ENCODE peak calls at places on chromosome 16, in four cellular contexts. One of them, this sample, is unnamed.

GRCh38 chr16:56614549-56614991 is 6.2 kb downstream of the MT2A start:
- DNase-seq in MM.1S: no peak
- DNase-seq in hepatocyte: no peak
- DNase-seq in coronary artery: no peak
- DNase-seq in this sample: no peak

GRCh38 chr16:52068447-52069074 is 478.4 kb downstream of the TOX3 start:
- DNase-seq in MM.1S: peak; percentile 10
- DNase-seq in hepatocyte: peak; percentile 66
- DNase-seq in coronary artery: no peak
- DNase-seq in this sample: peak; percentile 67

GRCh38 chr16:5058476-5058875 is 7.3 kb downstream of the C16orf89 start:
- DNase-seq in MM.1S: no peak
- DNase-seq in hepatocyte: no peak
- DNase-seq in coronary artery: no peak
- DNase-seq in this sample: peak; percentile 55

GRCh38 chr16:83113317-83113716 is 486.5 kb downstream of the CDH13 start:
- DNase-seq in MM.1S: no peak
- DNase-seq in hepatocyte: peak; percentile 36
- DNase-seq in coronary artery: no peak
- DNase-seq in this sample: peak; percentile 42

GRCh38 chr16:55922662-55923061 is 47.5 kb upstream of the CES5A start:
- DNase-seq in MM.1S: no peak
- DNase-seq in hepatocyte: no peak
- DNase-seq in coronary artery: no peak
- DNase-seq in this sample: no peak

GRCh38 chr16:86044881-86045600 is 146.1 kb downstream of the IRF8 start:
- DNase-seq in MM.1S: peak; percentile 23
- DNase-seq in hepatocyte: no peak
- DNase-seq in coronary artery: no peak
- DNase-seq in this sample: no peak

GRCh38 chr16:71188956-71189712 is 41.4 kb downstream of the HYDIN start:
- DNase-seq in MM.1S: peak; percentile 59
- DNase-seq in hepatocyte: no peak
- DNase-seq in coronary artery: no peak
- DNase-seq in this sample: no peak

GRCh38 chr16:11583171-11583570 is 3.5 kb downstream of the LITAF start:
- DNase-seq in MM.1S: no peak
- DNase-seq in hepatocyte: no peak
- DNase-seq in coronary artery: no peak
- DNase-seq in this sample: no peak

GRCh38 chr16:80144191-80144590 is 396.6 kb upstream of the DYNLRB2 start:
- DNase-seq in MM.1S: peak; percentile 78
- DNase-seq in hepatocyte: no peak
- DNase-seq in coronary artery: no peak
- DNase-seq in this sample: no peak

GRCh38 chr16:57822861-57823260 is 20.6 kb upstream of the KIFC3 start:
- DNase-seq in MM.1S: no peak
- DNase-seq in hepatocyte: no peak
- DNase-seq in coronary artery: no peak
- DNase-seq in this sample: no peak

GRCh38 chr16:11563493-11564040 is 23.2 kb downstream of the LITAF start:
- DNase-seq in MM.1S: no peak
- DNase-seq in hepatocyte: no peak
- DNase-seq in coronary artery: no peak
- DNase-seq in this sample: no peak

GRCh38 chr16:79393564-79393963 is 207.0 kb downstream of the MAF start:
- DNase-seq in MM.1S: no peak
- DNase-seq in hepatocyte: no peak
- DNase-seq in coronary artery: no peak
- DNase-seq in this sample: no peak

DNA sequence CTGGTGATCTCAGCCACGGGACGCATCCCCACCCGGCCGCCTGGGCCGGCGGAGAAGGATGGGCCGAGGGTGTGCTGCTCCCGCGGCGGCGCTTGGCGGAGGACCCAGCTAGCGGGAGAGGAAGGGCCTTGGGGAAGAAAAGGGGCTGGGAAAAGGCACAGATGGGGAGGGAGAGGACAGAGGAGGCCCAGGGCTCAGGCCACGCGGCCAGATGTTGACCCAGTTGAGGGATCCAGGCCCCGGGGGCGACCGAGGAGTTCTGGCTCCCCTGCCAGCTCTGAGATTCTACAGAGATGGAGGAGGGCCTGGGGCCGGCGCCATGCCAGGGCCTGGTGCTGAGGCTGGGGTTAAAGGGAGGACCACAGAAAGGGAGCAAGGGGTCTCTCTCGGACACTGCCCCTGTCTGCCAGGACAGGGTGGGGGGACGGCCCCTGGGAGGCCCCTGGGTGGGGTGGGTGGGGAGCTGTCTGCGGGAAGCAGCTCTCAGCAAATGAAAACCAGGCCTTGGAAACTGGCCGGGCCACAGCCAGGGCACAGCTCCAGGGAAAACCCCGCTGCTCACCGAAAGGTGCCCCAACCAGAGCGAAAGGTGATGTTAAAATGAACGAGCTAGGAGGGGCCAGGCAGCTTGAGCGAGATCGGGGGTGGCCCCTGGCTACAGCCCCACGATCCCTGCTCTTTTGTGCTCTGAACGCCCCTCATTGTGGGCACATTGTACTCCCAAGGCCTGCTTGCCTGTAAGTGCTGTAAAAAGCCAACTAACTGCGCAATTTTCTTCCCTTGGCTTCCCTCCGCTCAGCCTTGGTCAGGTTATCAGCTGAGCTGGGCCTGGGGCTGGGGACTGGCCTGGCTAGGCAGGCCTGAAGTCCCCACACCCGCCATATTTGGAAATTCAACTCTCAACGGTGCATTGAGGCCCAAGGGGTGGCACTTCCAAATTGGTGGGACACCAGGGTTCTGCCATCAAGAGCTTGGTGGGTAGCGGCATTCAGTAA is 191.4 kb downstream of the ZNF423 start:
- DNase-seq in MM.1S: no peak
- DNase-seq in hepatocyte: peak; percentile 35
- DNase-seq in coronary artery: no peak
- DNase-seq in this sample: no peak
- H3K27ac ChIP-seq in MM.1S: no peak overlapping the region
- H3K27ac ChIP-seq in hepatocyte: peak overlapping the region; percentile 95
- H3K27ac ChIP-seq in coronary artery: peak overlapping the region; percentile 33
- H3K27ac ChIP-seq in this sample: no peak overlapping the region

DNA sequence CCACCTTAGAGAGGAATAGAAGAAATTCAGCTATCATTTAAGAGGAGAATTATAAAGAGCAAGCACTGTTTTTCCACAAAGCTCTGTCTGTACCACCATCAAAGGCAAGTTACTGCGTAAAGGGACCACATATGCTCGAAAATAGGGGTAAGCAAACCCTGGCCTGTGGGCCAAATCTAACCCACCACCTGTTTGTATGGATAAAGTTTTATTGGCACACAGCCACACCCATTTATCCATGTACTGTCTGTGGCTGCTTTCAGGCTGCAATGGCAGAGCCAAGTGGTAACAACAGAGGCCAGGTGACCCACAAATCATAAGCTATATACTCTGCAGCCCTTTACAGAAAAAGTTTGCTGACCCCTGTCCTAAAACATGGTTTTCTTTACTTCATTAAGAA is 180.3 kb downstream of the MRTFB start:
- DNase-seq in MM.1S: no peak
- DNase-seq in hepatocyte: no peak
- DNase-seq in coronary artery: no peak
- DNase-seq in this sample: no peak
- H3K4me3 ChIP-seq in MM.1S: no peak overlapping the region
- H3K4me3 ChIP-seq in hepatocyte: no peak overlapping the region
- H3K4me3 ChIP-seq in coronary artery: no peak overlapping the region
- H3K4me3 ChIP-seq in this sample: no peak overlapping the region

GRCh38 chr16:88699180-88699579 is 7.0 kb downstream of the RNF166 start:
- DNase-seq in MM.1S: no peak
- DNase-seq in hepatocyte: no peak
- DNase-seq in coronary artery: no peak
- DNase-seq in this sample: no peak

GRCh38 chr16:88701541-88702363 is 4.5 kb downstream of the RNF166 start:
- DNase-seq in MM.1S: no peak
- DNase-seq in hepatocyte: no peak
- DNase-seq in coronary artery: no peak
- DNase-seq in this sample: no peak

GRCh38 chr16:88700322-88700635 is 5.9 kb downstream of the RNF166 start:
- DNase-seq in MM.1S: no peak
- DNase-seq in hepatocyte: no peak
- DNase-seq in coronary artery: no peak
- DNase-seq in this sample: no peak

GRCh38 chr16:88702364-88703210 is 3.6 kb downstream of the RNF166 start:
- DNase-seq in MM.1S: no peak
- DNase-seq in hepatocyte: no peak
- DNase-seq in coronary artery: no peak
- DNase-seq in this sample: no peak

DNA sequence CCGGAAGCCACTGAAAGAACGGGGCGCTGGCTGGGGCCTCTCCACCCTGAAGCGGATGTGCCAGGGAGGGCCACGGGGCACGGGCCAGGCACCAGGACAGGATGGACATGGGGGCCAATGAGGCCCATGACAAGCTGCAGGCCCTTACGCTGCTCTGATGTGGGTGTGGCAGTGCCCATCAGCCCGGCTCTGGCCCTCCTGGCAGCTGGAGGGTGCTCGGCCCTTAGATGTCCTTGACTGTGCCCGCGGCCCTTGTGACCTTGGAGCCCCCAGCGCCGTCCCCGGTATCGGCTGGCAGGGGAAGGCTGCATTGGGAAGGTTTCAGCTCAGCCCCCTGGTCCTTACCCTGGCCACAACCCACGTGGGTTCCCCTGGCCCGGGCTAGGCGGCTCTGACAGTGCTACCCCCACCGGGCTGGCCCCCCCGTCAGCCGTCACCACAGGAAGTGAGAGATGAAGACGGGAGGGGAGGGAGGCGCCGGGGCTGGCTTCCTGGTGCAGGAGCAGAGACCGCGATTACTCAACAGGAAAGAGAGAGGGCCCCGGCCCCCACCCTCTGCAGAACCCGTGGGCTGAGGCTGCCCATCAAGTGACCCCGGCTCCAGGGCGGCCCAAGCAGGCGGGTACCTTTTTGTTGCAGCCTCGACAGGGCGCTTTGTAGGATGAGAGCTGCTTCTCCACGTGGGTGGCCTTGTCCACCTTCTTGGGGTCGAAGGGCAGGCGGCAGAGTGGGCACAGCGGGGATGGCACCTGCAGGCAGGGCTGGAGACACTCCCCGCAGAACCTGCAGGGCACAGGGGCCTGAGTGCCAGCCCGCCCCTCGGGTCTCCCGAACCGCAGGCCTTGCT is 5.3 kb downstream of the RNF166 start:
- DNase-seq in MM.1S: peak; percentile 81
- DNase-seq in hepatocyte: peak; percentile 38
- DNase-seq in coronary artery: peak; percentile 86
- DNase-seq in this sample: peak; percentile 79
- H3K27ac ChIP-seq in MM.1S: peak overlapping the region; percentile 69
- H3K27ac ChIP-seq in hepatocyte: no peak overlapping the region
- H3K27ac ChIP-seq in coronary artery: no peak overlapping the region
- H3K27ac ChIP-seq in this sample: peak overlapping the region; percentile 82

GRCh38 chr16:591892-592517 is 2.1 kb downstream of the RAB40C start:
- DNase-seq in MM.1S: no peak
- DNase-seq in hepatocyte: no peak
- DNase-seq in coronary artery: no peak
- DNase-seq in this sample: no peak
- H3K4me3 ChIP-seq in MM.1S: no peak overlapping the region
- H3K4me3 ChIP-seq in hepatocyte: no peak overlapping the region
- H3K4me3 ChIP-seq in coronary artery: no peak overlapping the region
- H3K4me3 ChIP-seq in this sample: no peak overlapping the region

GRCh38 chr16:50704245-50704644 is 10.8 kb downstream of the NOD2 start:
- DNase-seq in MM.1S: no peak
- DNase-seq in hepatocyte: no peak
- DNase-seq in coronary artery: no peak
- DNase-seq in this sample: no peak

GRCh38 chr16:50702725-50703124 is 9.3 kb downstream of the NOD2 start:
- DNase-seq in MM.1S: no peak
- DNase-seq in hepatocyte: no peak
- DNase-seq in coronary artery: no peak
- DNase-seq in this sample: no peak

GRCh38 chr16:50706250-50706649 is 12.8 kb downstream of the NOD2 start:
- DNase-seq in MM.1S: no peak
- DNase-seq in hepatocyte: no peak
- DNase-seq in coronary artery: no peak
- DNase-seq in this sample: no peak

GRCh38 chr16:50708373-50709060 is 15.1 kb downstream of the NOD2 start:
- DNase-seq in MM.1S: no peak
- DNase-seq in hepatocyte: no peak
- DNase-seq in coronary artery: no peak
- DNase-seq in this sample: no peak

DNA sequence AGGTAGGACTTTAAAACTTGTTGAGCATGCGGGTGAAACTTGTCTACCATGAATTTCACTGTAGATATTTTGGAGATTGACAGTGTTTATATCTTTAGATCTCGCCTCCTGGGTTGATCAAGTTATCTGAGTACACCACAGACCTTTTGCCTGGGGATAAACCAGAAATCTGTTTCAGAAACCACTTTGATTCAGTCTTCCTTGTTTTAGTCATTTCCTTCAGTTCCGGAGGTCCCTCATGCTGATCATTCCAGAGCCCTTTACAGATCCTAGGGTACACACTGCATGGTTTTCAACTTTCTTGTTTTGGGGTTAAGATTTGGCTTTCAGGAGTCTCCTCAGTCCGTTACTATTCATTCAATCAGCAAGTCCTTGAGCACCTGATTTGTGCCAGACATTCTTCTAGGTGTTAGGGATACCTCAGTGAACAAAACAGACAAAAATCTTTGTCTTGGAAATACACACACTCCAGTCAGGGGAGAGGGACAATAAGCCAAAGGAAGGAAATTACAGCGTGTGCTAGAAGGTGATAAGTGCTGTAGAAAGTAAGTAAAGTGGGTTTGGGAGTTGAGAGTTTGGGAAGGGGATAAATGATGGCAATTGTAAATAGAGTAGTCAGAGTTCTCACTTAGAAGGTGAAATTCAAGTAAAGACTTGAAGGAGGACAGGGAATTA is 12.2 kb downstream of the NOD2 start:
- DNase-seq in MM.1S: no peak
- DNase-seq in hepatocyte: no peak
- DNase-seq in coronary artery: no peak
- DNase-seq in this sample: no peak
- H3K27ac ChIP-seq in MM.1S: no peak overlapping the region
- H3K27ac ChIP-seq in hepatocyte: peak overlapping the region; percentile 30
- H3K27ac ChIP-seq in coronary artery: no peak overlapping the region
- H3K27ac ChIP-seq in this sample: no peak overlapping the region

GRCh38 chr16:88385112-88385594 is 2.4 kb downstream of the ZNF469 start:
- DNase-seq in MM.1S: no peak
- DNase-seq in hepatocyte: no peak
- DNase-seq in coronary artery: no peak
- DNase-seq in this sample: no peak

GRCh38 chr16:88383401-88384221 is 852 bp downstream of the ZNF469 start:
- DNase-seq in MM.1S: no peak
- DNase-seq in hepatocyte: peak; percentile 64
- DNase-seq in coronary artery: no peak
- DNase-seq in this sample: no peak

GRCh38 chr16:88385831-88386815 is 3.4 kb downstream of the ZNF469 start:
- DNase-seq in MM.1S: no peak
- DNase-seq in hepatocyte: no peak
- DNase-seq in coronary artery: no peak
- DNase-seq in this sample: no peak

GRCh38 chr16:88382491-88383400 is at the start of gene ZNF469:
- DNase-seq in MM.1S: no peak
- DNase-seq in hepatocyte: peak; percentile 63
- DNase-seq in coronary artery: no peak
- DNase-seq in this sample: no peak

GRCh38 chr16:88384222-88385111 is 1.7 kb downstream of the ZNF469 start:
- DNase-seq in MM.1S: no peak
- DNase-seq in hepatocyte: no peak
- DNase-seq in coronary artery: no peak
- DNase-seq in this sample: no peak
- H3K4me3 ChIP-seq in MM.1S: no peak overlapping the region
- H3K4me3 ChIP-seq in hepatocyte: no peak overlapping the region
- H3K4me3 ChIP-seq in coronary artery: peak overlapping the region; percentile 89
- H3K4me3 ChIP-seq in this sample: no peak overlapping the region